ENCODE peak calls at places on chromosomes 5 and 9, in five cellular contexts. P is A673, V is SJSA1, S is Panc1, F is fibroblast of lung. B is an unnamed sample.

GRCh38 chr5:135353952-135354721 is 44.9 kb downstream of the MACROH2A1 start:
- DNase-seq in P (no peak), V (no peak), S (no peak), F (peak; percentile 96), B (peak; percentile 91)

GRCh38 chr9:27019589-27019988 is 14.1 kb upstream of the LRRC19 start:
- DNase-seq in P (no peak), V (no peak), S (no peak), F (peak; percentile 29), B (no peak)

GRCh38 chr9:16813838-16814237 is 56.6 kb downstream of the BNC2 start:
- DNase-seq in P (no peak), V (no peak), S (no peak), F (no peak), B (no peak)

GRCh38 chr9:5442400-5443011 is 4.8 kb upstream of the PLGRKT start:
- DNase-seq in P (peak; percentile 61), V (no peak), S (no peak), F (peak; percentile 50), B (peak; percentile 83)

GRCh38 chr5:37494756-37495155 is 115.6 kb downstream of the WDR70 start:
- DNase-seq in P (no peak), V (no peak), S (no peak), F (peak; percentile 6), B (no peak)

GRCh38 chr5:132209131-132209530 is 18.5 kb downstream of the P4HA2 start:
- DNase-seq in P (no peak), V (no peak), S (no peak), F (peak; percentile 87), B (no peak)

GRCh38 chr9:131503626-131504465 is 1.1 kb downstream of the POMT1 start:
- DNase-seq in P (peak; percentile 13), V (no peak), S (no peak), F (peak; percentile 27), B (peak; percentile 92)

GRCh38 chr5:9348296-9348996 is 197.4 kb downstream of the SEMA5A start:
- DNase-seq in P (no peak), V (no peak), S (no peak), F (peak; percentile 94), B (peak; percentile 85)

GRCh38 chr9:32551491-32552049 is 557 bp upstream of the SMIM27 start:
- DNase-seq in P (peak; percentile 57), V (no peak), S (no peak), F (peak; percentile 25), B (peak; percentile 72)

GRCh38 chr9:38700695-38701094 is 19.2 kb downstream of the FAM240B start:
- DNase-seq in P (no peak), V (peak; percentile 54), S (no peak), F (peak; percentile 87), B (no peak)

DNA sequence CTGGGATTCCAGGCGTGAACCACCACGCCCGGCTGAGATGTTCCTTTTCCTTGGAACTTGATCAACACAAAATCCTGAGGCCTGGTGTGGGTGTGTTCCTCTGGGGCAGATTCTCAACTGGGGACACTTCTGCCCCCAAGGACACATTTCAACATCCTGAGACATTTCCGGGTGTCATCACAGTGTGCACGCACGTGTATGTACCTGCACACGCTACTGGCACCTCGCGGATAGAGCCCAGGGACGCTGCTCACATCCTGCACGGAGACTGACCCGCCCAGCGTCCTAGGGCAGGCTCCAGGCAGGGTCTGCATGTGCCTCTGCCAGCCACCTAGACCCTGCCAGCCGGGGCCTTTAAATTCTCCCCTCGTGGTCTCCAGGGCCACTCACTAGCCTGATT is 8.0 kb downstream of the SAPCD2 start:
- DNase-seq in P (no peak), V (no peak), S (no peak), F (no peak), B (no peak)
- H3K27ac ChIP-seq in P (no peak overlapping the region), V (no peak overlapping the region), S (no peak overlapping the region), F (no peak overlapping the region), B (no peak overlapping the region)

GRCh38 chr9:88534456-88535225 is at the start of gene NXNL2:
- DNase-seq in P (peak; percentile 82), V (peak; percentile 87), S (no peak), F (peak; percentile 82), B (peak; percentile 96)
- H3K4me1 ChIP-seq in P (peaks cover 38% of the 10 kb centered on the region), V (peaks cover 44% of the 10 kb centered on the region), S (peaks cover 23% of the 10 kb centered on the region), F (peaks cover 19% of the 10 kb centered on the region), B (peaks cover 51% of the 10 kb centered on the region)

GRCh38 chr5:101782352-101783087 is 513.6 kb downstream of the SLCO4C1 start:
- DNase-seq in P (no peak), V (no peak), S (no peak), F (no peak), B (peak; percentile 23)

GRCh38 chr5:101788797-101789196 is 507.3 kb downstream of the SLCO4C1 start:
- DNase-seq in P (no peak), V (no peak), S (no peak), F (no peak), B (no peak)

GRCh38 chr5:101785090-101785489 is 511.0 kb downstream of the SLCO4C1 start:
- DNase-seq in P (no peak), V (no peak), S (no peak), F (no peak), B (no peak)

DNA sequence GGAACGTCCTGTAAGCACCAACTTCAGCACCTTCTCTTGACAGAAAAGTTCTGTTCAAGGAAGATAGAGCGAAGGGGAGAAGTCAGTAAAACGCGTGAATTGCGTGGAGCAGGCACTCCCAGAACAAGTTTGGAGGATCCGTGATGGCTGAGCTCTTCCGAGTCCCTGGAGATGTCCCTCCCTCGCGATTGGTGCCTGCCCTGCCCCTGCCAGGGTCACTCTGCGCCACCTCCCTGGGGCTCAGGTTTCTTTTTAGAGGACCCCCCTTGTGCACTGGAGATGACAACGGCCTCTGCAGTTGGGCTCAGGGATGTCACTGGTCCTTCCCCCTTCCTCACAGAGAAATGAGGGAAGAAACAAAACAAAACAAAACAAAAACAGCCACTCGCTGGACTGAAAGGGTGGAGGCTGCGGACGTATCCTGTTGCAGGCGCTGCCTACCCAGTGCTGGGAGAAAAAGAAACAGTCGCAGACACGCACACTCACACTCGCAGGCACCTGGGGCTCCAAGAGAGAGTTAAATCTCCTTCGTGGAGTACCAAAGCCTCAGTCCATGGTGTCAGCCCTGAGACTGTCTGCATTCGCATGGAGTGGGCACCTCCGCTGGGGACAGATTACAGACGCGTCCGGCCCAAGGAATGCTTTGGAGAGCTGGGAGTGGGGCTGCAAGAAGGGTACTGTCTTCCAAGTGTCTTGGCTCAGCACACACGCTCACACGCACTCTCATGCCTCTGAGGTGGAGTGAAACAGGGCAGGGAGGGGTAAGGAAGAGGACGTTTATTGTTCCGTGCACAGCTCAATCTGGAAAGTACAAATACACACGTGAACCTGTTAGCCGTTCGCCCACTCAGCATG is 512.6 kb downstream of the SLCO4C1 start:
- DNase-seq in P (no peak), V (no peak), S (no peak), F (peak; percentile 1), B (no peak)
- H3K4me3 ChIP-seq in P (no peak overlapping the region), V (no peak overlapping the region), S (peak overlapping the region; percentile 29), F (no peak overlapping the region), B (peak overlapping the region; percentile 11)

GRCh38 chr5:128770907-128771306 is 194.4 kb upstream of the SLC27A6 start:
- DNase-seq in P (no peak), V (no peak), S (no peak), F (no peak), B (no peak)
- H3K27ac ChIP-seq in P (no peak overlapping the region), V (no peak overlapping the region), S (no peak overlapping the region), F (no peak overlapping the region), B (no peak overlapping the region)

GRCh38 chr5:159901772-159902171 is 14.5 kb upstream of the ADRA1B start:
- DNase-seq in P (no peak), V (no peak), S (no peak), F (no peak), B (no peak)
- H3K4me1 ChIP-seq in P (no peaks in the 10 kb centered on the region), V (peaks cover 53% of the 10 kb centered on the region), S (peaks cover 31% of the 10 kb centered on the region), F (no peaks in the 10 kb centered on the region), B (peaks cover 34% of the 10 kb centered on the region)

DNA sequence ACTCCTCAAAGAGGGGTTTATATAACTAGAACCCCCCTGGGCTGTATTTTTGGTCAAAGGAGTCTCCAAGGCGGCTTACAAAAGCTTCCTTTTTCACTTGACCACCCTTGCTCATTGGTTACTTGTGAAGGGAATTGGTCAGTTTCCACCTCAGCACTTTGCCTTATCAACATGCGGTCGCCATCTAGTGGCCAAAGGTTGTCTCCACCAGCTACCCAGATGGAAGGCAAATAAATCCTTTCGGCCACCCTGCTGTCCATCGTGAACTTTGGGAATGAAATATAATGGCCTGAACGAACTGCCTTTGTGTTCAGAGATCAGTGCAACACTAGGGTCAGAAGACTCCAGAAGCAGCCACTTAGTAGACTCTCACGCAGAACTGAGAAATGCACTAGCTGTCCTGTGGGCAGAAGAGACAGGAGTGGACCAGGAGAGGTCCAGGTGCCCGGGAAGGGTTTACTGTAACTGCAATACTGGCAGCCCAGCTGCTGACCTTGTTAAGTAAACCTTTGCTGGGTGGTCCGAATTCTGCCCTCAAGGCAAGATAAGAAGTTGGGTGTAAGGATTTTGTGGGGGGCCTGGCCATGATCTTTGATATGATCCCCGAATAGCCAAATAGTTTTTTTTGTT is 91.5 kb downstream of the PDE6A start:
- DNase-seq in P (peak; percentile 64), V (peak; percentile 89), S (peak; percentile 59), F (peak; percentile 68), B (peak; percentile 87)
- H3K4me3 ChIP-seq in P (no peak overlapping the region), V (no peak overlapping the region), S (no peak overlapping the region), F (no peak overlapping the region), B (no peak overlapping the region)

GRCh38 chr9:115262477-115262876 is 144.5 kb upstream of the TNC start:
- DNase-seq in P (peak; percentile 68), V (peak; percentile 87), S (peak; percentile 7), F (peak; percentile 92), B (no peak)
- H3K27ac ChIP-seq in P (no peak overlapping the region), V (peak overlapping the region; percentile 56), S (no peak overlapping the region), F (peak overlapping the region; percentile 29), B (peak overlapping the region; percentile 85)

GRCh38 chr9:121569266-121569648 is 69.6 kb upstream of the GGTA1 start:
- DNase-seq in P (no peak), V (no peak), S (no peak), F (no peak), B (no peak)
- H3K4me1 ChIP-seq in P (no peaks in the 10 kb centered on the region), V (no peaks in the 10 kb centered on the region), S (no peaks in the 10 kb centered on the region), F (peaks cover 31% of the 10 kb centered on the region), B (peaks cover 30% of the 10 kb centered on the region)

GRCh38 chr5:179798144-179798770 is 4.5 kb downstream of the LTC4S start:
- DNase-seq in P (no peak), V (no peak), S (no peak), F (no peak), B (peak; percentile 87)

GRCh38 chr5:179796877-179797608 is 3.3 kb downstream of the LTC4S start:
- DNase-seq in P (no peak), V (no peak), S (no peak), F (no peak), B (peak; percentile 92)

GRCh38 chr5:179798771-179799643 is 5.2 kb downstream of the LTC4S start:
- DNase-seq in P (no peak), V (no peak), S (no peak), F (no peak), B (peak; percentile 84)

GRCh38 chr5:179795863-179796833 is 2.4 kb downstream of the LTC4S start:
- DNase-seq in P (peak; percentile 72), V (peak; percentile 90), S (no peak), F (peak; percentile 79), B (peak; percentile 99)

DNA sequence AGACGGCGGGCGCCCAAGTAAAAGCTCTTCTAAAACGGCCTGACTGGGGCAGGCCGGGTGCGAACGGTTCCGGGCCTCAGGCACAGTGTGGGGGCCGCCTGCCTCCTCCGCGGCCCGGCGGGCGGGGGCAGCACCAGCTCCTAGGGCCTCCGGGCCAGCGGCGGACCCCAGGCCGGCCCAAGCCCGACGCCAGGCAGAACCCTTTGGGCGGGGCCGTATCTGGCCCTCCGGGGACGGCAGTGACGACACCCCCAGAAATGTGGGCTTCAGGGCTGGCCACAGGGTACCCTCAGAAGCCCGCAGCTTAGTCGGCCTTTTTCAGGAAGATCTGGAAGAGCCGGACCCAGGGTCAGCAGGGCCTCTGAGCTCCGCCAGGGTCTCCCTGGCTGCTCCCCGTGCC is 4.0 kb downstream of the LTC4S start:
- DNase-seq in P (no peak), V (no peak), S (no peak), F (no peak), B (peak; percentile 62)
- H3K4me3 ChIP-seq in P (no peak overlapping the region), V (no peak overlapping the region), S (no peak overlapping the region), F (no peak overlapping the region), B (no peak overlapping the region)

B was measured in osteoblast.